ENCODE peak calls at places on chromosomes 1 and 21, in seven cellular contexts. Q is K562, T is right lobe of liver, A is left ventricle myocardium inferior, F is HFF-Myc, J is heart right ventricle, S is tibial artery. X is an unnamed sample.

GRCh38 chr21:46116189-46116845 is 18.4 kb downstream of the COL6A2 start:
- DNase-seq in Q (no peak), T (peak), A (peak), F (no peak), J (no peak), S (peak), X (no peak)

GRCh38 chr21:38249879-38250278 is 6.9 kb upstream of the KCNJ15 start:
- DNase-seq in Q (no peak), T (no peak), A (no peak), F (no peak), J (no peak), S (no peak), X (no peak)

GRCh38 chr1:182137546-182137945 is 76.0 kb upstream of the ZNF648 start:
- DNase-seq in Q (no peak), T (no peak), A (no peak), F (no peak), J (no peak), S (no peak), X (no peak)

GRCh38 chr1:65386452-65386851 is 34.0 kb upstream of the LEPR start:
- DNase-seq in Q (no peak), T (no peak), A (no peak), F (no peak), J (no peak), S (no peak), X (no peak)

GRCh38 chr1:23854568-23854967 is 13.5 kb downstream of the FUCA1 start:
- DNase-seq in Q (peak), T (no peak), A (no peak), F (no peak), J (no peak), S (no peak), X (no peak)

GRCh38 chr1:78743626-78744025 is 94.0 kb downstream of the IFI44 start:
- DNase-seq in Q (no peak), T (no peak), A (no peak), F (peak), J (no peak), S (no peak), X (no peak)

GRCh38 chr1:38097256-38097655 is 50.7 kb upstream of the POU3F1 start:
- DNase-seq in Q (no peak), T (no peak), A (no peak), F (no peak), J (no peak), S (no peak), X (no peak)

GRCh38 chr1:18635833-18636671 is 5.4 kb downstream of the PAX7 start:
- DNase-seq in Q (no peak), T (no peak), A (no peak), F (no peak), J (no peak), S (no peak), X (no peak)

GRCh38 chr1:50774759-50775351 is 185.2 kb downstream of the FAF1 start:
- DNase-seq in Q (peak), T (no peak), A (no peak), F (peak), J (no peak), S (no peak), X (peak)

GRCh38 chr21:26441081-26441610 is 131.9 kb downstream of the CYYR1 start:
- DNase-seq in Q (no peak), T (no peak), A (no peak), F (peak), J (no peak), S (no peak), X (no peak)

GRCh38 chr1:31666290-31666963 is 21.8 kb upstream of the PEF1 start:
- DNase-seq in Q (no peak), T (peak), A (no peak), F (peak), J (no peak), S (no peak), X (no peak)

GRCh38 chr21:41109174-41109573 is 58.8 kb upstream of the BACE2 start:
- DNase-seq in Q (no peak), T (no peak), A (no peak), F (no peak), J (no peak), S (no peak), X (no peak)

GRCh38 chr1:27235827-27236226 is 1.4 kb downstream of the WDTC1 start:
- DNase-seq in Q (no peak), T (no peak), A (no peak), F (no peak), J (no peak), S (no peak), X (no peak)

GRCh38 chr1:95041491-95042165 is 31.1 kb downstream of the ALG14 start:
- DNase-seq in Q (peak), T (no peak), A (peak), F (peak), J (no peak), S (no peak), X (peak)

GRCh38 chr1:39648496-39648895 is 9.1 kb upstream of the HEYL start:
- DNase-seq in Q (no peak), T (no peak), A (no peak), F (no peak), J (no peak), S (no peak), X (no peak)

GRCh38 chr1:156949127-156949526 is 28.7 kb downstream of the LRRC71 start:
- DNase-seq in Q (no peak), T (no peak), A (no peak), F (no peak), J (no peak), S (peak), X (no peak)

GRCh38 chr1:31944205-31945089 is 6.3 kb upstream of the PTP4A2 start:
- DNase-seq in Q (peak), T (peak), A (peak), F (peak), J (peak), S (peak), X (peak)

GRCh38 chr21:45764792-45765191 is 121.3 kb downstream of the PCBP3 start:
- DNase-seq in Q (no peak), T (no peak), A (no peak), F (no peak), J (no peak), S (no peak), X (no peak)

GRCh38 chr21:42767561-42767835 is 111.8 kb downstream of the WDR4 start:
- DNase-seq in Q (no peak), T (no peak), A (no peak), F (no peak), J (no peak), S (no peak), X (no peak)

GRCh38 chr1:180981596-180982387 is 40.9 kb downstream of the STX6 start:
- DNase-seq in Q (no peak), T (no peak), A (no peak), F (no peak), J (no peak), S (no peak), X (no peak)

GRCh38 chr1:109783436-109783835 is 19.7 kb upstream of the EPS8L3 start:
- DNase-seq in Q (no peak), T (peak), A (peak), F (no peak), J (peak), S (peak), X (no peak)

GRCh38 chr1:221045842-221046831 is 166.9 kb downstream of the HLX start:
- DNase-seq in Q (no peak), T (no peak), A (no peak), F (no peak), J (no peak), S (no peak), X (no peak)
- H3K4me3 ChIP-seq in Q (no peak), T (no peak), A (no peak), F (no peak), J (no peak), S (no peak), X (no peak)

GRCh38 chr1:10529096-10529495 is 54.3 kb downstream of the PEX14 start:
- DNase-seq in Q (no peak), T (no peak), A (no peak), F (no peak), J (no peak), S (no peak), X (no peak)

GRCh38 chr1:10532357-10532756 is 57.6 kb downstream of the PEX14 start:
- DNase-seq in Q (no peak), T (no peak), A (no peak), F (no peak), J (no peak), S (no peak), X (no peak)

GRCh38 chr1:10530281-10530740 is 55.6 kb downstream of the PEX14 start:
- DNase-seq in Q (peak), T (peak), A (peak), F (no peak), J (peak), S (no peak), X (no peak)

GRCh38 chr1:10529772-10530171 is 55.0 kb downstream of the PEX14 start:
- DNase-seq in Q (no peak), T (no peak), A (no peak), F (no peak), J (no peak), S (no peak), X (no peak)

DNA sequence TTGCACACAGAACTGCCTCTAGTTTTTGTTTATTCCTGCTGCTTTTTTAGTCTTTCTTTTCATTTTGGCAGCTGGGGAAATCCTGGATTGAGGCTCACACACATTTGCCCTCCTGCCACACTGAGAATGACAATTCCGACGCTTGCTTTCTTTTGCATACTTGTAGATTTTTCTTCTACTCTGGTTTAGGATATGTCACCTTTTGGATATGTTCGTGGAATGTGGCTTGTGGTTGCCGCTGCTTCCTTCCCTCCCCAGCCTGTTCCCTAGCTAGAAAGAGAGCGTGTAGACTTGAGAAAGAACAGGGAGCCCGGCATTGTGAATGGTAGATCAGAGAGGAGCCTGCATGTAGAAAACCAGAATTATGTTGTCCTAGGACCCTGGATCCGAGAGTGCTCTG is 56.0 kb downstream of the PEX14 start:
- DNase-seq in Q (no peak), T (no peak), A (no peak), F (no peak), J (no peak), S (no peak), X (no peak)
- H3K4me3 ChIP-seq in Q (no peak), T (no peak), A (no peak), F (no peak), J (no peak), S (no peak), X (peak)

DNA sequence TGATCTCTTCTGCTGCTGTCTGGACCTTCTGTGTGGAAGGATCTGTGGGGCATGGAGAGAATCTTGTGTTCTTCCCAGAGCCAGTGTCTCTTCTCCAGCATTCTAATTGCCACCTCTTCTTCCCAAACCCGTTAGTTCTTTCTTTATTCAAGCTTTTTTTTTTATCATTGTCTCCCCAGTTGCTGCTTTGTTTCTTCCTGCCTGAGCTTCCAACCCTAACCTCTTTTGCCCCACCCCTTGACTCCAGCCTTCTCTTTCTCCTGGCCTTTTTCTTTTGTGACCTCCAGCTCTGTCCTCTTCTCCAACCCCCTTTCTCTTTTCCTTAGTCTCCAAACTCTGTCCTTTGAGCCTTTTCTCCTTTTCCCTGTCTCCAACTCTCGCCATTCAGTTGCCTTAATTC is 4.5 kb downstream of the AGO1 start:
- DNase-seq in Q (no peak), T (no peak), A (no peak), F (no peak), J (no peak), S (no peak), X (no peak)
- H3K4me3 ChIP-seq in Q (no peak), T (no peak), A (no peak), F (no peak), J (no peak), S (no peak), X (no peak)

DNA sequence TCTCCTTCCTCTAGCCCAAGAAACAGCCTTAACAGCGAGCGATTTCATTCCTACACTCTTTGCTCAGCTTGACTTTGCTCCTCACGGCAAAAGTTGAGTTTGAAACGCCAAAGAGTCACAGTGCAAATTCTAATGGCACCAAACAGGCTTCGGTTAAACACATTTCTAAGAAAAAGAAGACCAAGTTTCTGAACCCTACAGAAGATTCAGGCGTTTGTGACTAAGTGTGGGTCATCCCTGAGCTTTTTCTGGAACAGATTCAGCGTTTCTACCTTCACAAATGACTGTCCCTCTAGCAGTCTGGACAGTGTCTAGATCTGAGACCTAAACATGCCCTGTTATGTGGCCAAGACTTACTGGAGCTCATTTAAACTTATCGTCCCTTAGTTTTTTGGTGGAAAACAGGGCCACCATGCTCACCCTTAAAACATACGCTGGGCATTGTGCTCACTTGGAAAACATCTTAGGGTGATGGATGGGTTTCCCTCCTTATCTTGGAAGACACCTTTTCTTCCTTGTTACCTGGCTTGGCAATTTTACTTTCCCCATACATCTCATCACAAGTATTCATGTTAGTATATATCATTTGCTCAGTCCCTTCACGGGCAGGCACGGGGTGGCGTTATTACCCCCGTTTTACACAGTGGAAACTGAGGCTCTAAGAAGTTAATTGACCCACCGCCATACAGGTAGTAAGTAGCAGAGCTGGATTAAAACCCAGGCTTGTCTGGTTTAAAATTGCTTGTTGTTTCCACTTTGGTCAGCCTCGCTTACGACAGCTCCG is 1.0 kb downstream of the C1orf198 start:
- DNase-seq in Q (no peak), T (no peak), A (no peak), F (no peak), J (no peak), S (no peak), X (no peak)
- H3K4me3 ChIP-seq in Q (peak), T (peak), A (peak), F (peak), J (peak), S (peak), X (peak)

GRCh38 chr1:230231739-230232075 is 164.7 kb downstream of the GALNT2 start:
- DNase-seq in Q (no peak), T (no peak), A (peak), F (no peak), J (peak), S (peak), X (peak)
- H3K4me3 ChIP-seq in Q (no peak), T (no peak), A (peak), F (no peak), J (no peak), S (peak), X (no peak)

X was measured in skeletal muscle cell.